ENCODE peak calls at places on chromosome 22, in six cellular contexts. One of them, this sample, is unnamed.

GRCh38 chr22:44827666-44828065 is 75.3 kb downstream of the ARHGAP8 start:
- DNase-seq in OCI-LY7: no peak
- DNase-seq in cardiac muscle cell: no peak
- DNase-seq in left ventricle myocardium inferior: no peak
- DNase-seq in HepG2: no peak
- DNase-seq in adrenal gland: no peak
- DNase-seq in this sample: no peak

GRCh38 chr22:42452916-42453315 is 20.7 kb upstream of the NFAM1 start:
- DNase-seq in OCI-LY7: no peak
- DNase-seq in HepG2: no peak
- DNase-seq in left ventricle myocardium inferior: no peak
- DNase-seq in cardiac muscle cell: no peak
- DNase-seq in adrenal gland: no peak
- DNase-seq in this sample: no peak

GRCh38 chr22:42760806-42761565 is 40.3 kb upstream of the A4GALT start:
- DNase-seq in OCI-LY7: peak; percentile 95
- DNase-seq in left ventricle myocardium inferior: no peak
- DNase-seq in adrenal gland: no peak
- DNase-seq in cardiac muscle cell: no peak
- DNase-seq in HepG2: no peak
- DNase-seq in this sample: no peak

GRCh38 chr22:50526849-50527801 is 1.7 kb upstream of the SCO2 start:
- DNase-seq in OCI-LY7: peak; percentile 60
- DNase-seq in cardiac muscle cell: peak; percentile 54
- DNase-seq in left ventricle myocardium inferior: peak; percentile 65
- DNase-seq in adrenal gland: peak; percentile 72
- DNase-seq in HepG2: peak; percentile 70
- DNase-seq in this sample: no peak

GRCh38 chr22:21686634-21687393 is 21.0 kb downstream of the PPIL2 start:
- DNase-seq in left ventricle myocardium inferior: no peak
- DNase-seq in cardiac muscle cell: no peak
- DNase-seq in adrenal gland: no peak
- DNase-seq in HepG2: no peak
- DNase-seq in OCI-LY7: no peak
- DNase-seq in this sample: peak; percentile 91

GRCh38 chr22:48253573-48253972 is 1491.1 kb downstream of the TBC1D22A start:
- DNase-seq in left ventricle myocardium inferior: no peak
- DNase-seq in cardiac muscle cell: no peak
- DNase-seq in adrenal gland: no peak
- DNase-seq in HepG2: no peak
- DNase-seq in OCI-LY7: no peak
- DNase-seq in this sample: no peak

GRCh38 chr22:42801537-42802165 is 55.4 kb downstream of the ARFGAP3 start:
- DNase-seq in left ventricle myocardium inferior: no peak
- DNase-seq in cardiac muscle cell: no peak
- DNase-seq in adrenal gland: peak; percentile 13
- DNase-seq in OCI-LY7: no peak
- DNase-seq in HepG2: no peak
- DNase-seq in this sample: no peak

GRCh38 chr22:48072777-48073176 is 1310.3 kb downstream of the TBC1D22A start:
- DNase-seq in cardiac muscle cell: no peak
- DNase-seq in left ventricle myocardium inferior: no peak
- DNase-seq in adrenal gland: no peak
- DNase-seq in HepG2: no peak
- DNase-seq in OCI-LY7: peak; percentile 54
- DNase-seq in this sample: no peak

GRCh38 chr22:38959574-38959973 is 2.2 kb downstream of the APOBEC3A start:
- DNase-seq in cardiac muscle cell: no peak
- DNase-seq in adrenal gland: no peak
- DNase-seq in left ventricle myocardium inferior: no peak
- DNase-seq in OCI-LY7: no peak
- DNase-seq in HepG2: no peak
- DNase-seq in this sample: no peak

GRCh38 chr22:38958359-38958943 is 1.0 kb downstream of the APOBEC3A start:
- DNase-seq in HepG2: no peak
- DNase-seq in adrenal gland: no peak
- DNase-seq in left ventricle myocardium inferior: no peak
- DNase-seq in OCI-LY7: no peak
- DNase-seq in cardiac muscle cell: no peak
- DNase-seq in this sample: no peak

GRCh38 chr22:38957046-38957770 is at the start of gene APOBEC3A:
- DNase-seq in cardiac muscle cell: no peak
- DNase-seq in adrenal gland: peak; percentile 43
- DNase-seq in left ventricle myocardium inferior: peak; percentile 29
- DNase-seq in HepG2: no peak
- DNase-seq in OCI-LY7: no peak
- DNase-seq in this sample: no peak

GRCh38 chr22:38956551-38956950 is 858 bp upstream of the APOBEC3A start:
- DNase-seq in left ventricle myocardium inferior: no peak
- DNase-seq in OCI-LY7: no peak
- DNase-seq in HepG2: no peak
- DNase-seq in cardiac muscle cell: no peak
- DNase-seq in adrenal gland: no peak
- DNase-seq in this sample: no peak

GRCh38 chr22:38957808-38958207 is 399 bp downstream of the APOBEC3A start:
- DNase-seq in left ventricle myocardium inferior: no peak
- DNase-seq in adrenal gland: no peak
- DNase-seq in OCI-LY7: no peak
- DNase-seq in cardiac muscle cell: no peak
- DNase-seq in HepG2: no peak
- DNase-seq in this sample: no peak
- H3K4me1 ChIP-seq in left ventricle myocardium inferior: peaks cover 8% of the 10 kb centered on the region
- H3K4me1 ChIP-seq in adrenal gland: no peaks in the 10 kb centered on the region
- H3K4me1 ChIP-seq in OCI-LY7: peaks cover 5% of the 10 kb centered on the region
- H3K4me1 ChIP-seq in cardiac muscle cell: no peaks in the 10 kb centered on the region
- H3K4me1 ChIP-seq in HepG2: peaks cover 18% of the 10 kb centered on the region
- H3K4me1 ChIP-seq in this sample: peaks cover 6% of the 10 kb centered on the region

GRCh38 chr22:28366856-28367255 is 312.8 kb downstream of the TTC28 start:
- DNase-seq in adrenal gland: no peak
- DNase-seq in left ventricle myocardium inferior: no peak
- DNase-seq in HepG2: peak; percentile 82
- DNase-seq in OCI-LY7: no peak
- DNase-seq in cardiac muscle cell: no peak
- DNase-seq in this sample: no peak
- TF ChIP-seq CTCF in adrenal gland: no peak
- TF ChIP-seq CTCF in left ventricle myocardium inferior: no peak
- TF ChIP-seq CTCF in HepG2: no peak
- TF ChIP-seq CTCF in OCI-LY7: no peak
- TF ChIP-seq CTCF in cardiac muscle cell: no peak
- TF ChIP-seq CTCF in this sample: no peak

GRCh38 chr22:38251355-38251720 is 21.5 kb downstream of the TMEM184B start:
- DNase-seq in HepG2: no peak
- DNase-seq in cardiac muscle cell: no peak
- DNase-seq in adrenal gland: no peak
- DNase-seq in left ventricle myocardium inferior: no peak
- DNase-seq in OCI-LY7: no peak
- DNase-seq in this sample: no peak
- H3K4me3 ChIP-seq in HepG2: no peak overlapping the region
- H3K4me3 ChIP-seq in cardiac muscle cell: no peak overlapping the region
- H3K4me3 ChIP-seq in adrenal gland: no peak overlapping the region
- H3K4me3 ChIP-seq in left ventricle myocardium inferior: no peak overlapping the region
- H3K4me3 ChIP-seq in OCI-LY7: no peak overlapping the region
- H3K4me3 ChIP-seq in this sample: no peak overlapping the region

GRCh38 chr22:38228873-38229740 is 27.3 kb downstream of the MAFF start:
- DNase-seq in cardiac muscle cell: no peak
- DNase-seq in OCI-LY7: no peak
- DNase-seq in left ventricle myocardium inferior: no peak
- DNase-seq in HepG2: peak; percentile 54
- DNase-seq in adrenal gland: peak; percentile 82
- DNase-seq in this sample: no peak
- H3K4me1 ChIP-seq in cardiac muscle cell: no peaks in the 10 kb centered on the region
- H3K4me1 ChIP-seq in OCI-LY7: peaks cover 9% of the 10 kb centered on the region
- H3K4me1 ChIP-seq in left ventricle myocardium inferior: peaks cover 48% of the 10 kb centered on the region
- H3K4me1 ChIP-seq in HepG2: peaks cover 26% of the 10 kb centered on the region
- H3K4me1 ChIP-seq in adrenal gland: peaks cover 36% of the 10 kb centered on the region
- H3K4me1 ChIP-seq in this sample: no peaks in the 10 kb centered on the region

GRCh38 chr22:38104084-38104483 is 6.4 kb downstream of the BAIAP2L2 start:
- DNase-seq in cardiac muscle cell: peak; percentile 44
- DNase-seq in HepG2: no peak
- DNase-seq in adrenal gland: no peak
- DNase-seq in OCI-LY7: peak; percentile 55
- DNase-seq in left ventricle myocardium inferior: no peak
- DNase-seq in this sample: no peak
- TF ChIP-seq CTCF in cardiac muscle cell: peak; percentile 41
- TF ChIP-seq CTCF in HepG2: peak; percentile 48
- TF ChIP-seq CTCF in adrenal gland: no peak
- TF ChIP-seq CTCF in OCI-LY7: peak; percentile 73
- TF ChIP-seq CTCF in left ventricle myocardium inferior: peak; percentile 44
- TF ChIP-seq CTCF in this sample: no peak

DNA sequence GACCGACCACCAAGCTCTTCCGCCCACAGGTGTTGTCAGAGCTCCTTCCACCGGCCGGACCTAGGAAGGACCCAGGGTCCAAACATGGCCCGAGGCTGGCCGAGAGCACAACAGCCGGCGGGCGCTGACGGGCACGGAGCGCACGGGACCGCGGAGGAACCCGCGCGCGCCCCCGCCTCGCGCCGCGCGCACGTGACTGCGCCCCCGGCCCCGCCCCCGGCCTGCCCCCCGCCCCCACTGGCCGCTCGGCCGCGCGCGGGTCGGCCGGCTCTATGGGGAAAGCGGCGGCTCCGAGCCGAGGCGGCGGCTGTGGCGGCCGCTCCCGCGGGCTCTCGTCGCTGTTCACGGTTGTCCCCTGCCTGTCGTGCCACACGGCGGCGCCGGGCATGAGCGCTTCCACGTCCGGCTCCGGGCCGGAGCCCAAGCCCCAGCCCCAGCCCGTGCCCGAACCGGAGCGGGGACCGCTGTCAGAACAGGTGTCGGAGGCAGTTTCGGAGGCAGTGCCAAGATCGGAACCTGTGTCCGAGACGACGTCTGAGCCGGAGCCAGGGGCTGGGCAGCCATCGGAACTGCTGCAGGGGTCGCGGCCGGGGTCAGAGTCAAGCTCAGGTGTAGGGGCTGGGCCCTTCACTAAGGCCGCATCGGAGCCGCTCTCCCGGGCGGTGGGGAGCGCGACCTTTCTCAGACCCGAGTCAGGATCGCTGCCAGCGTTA is at the start of gene OSBP2:
- DNase-seq in adrenal gland: peak; percentile 39
- DNase-seq in OCI-LY7: no peak
- DNase-seq in HepG2: no peak
- DNase-seq in left ventricle myocardium inferior: peak; percentile 27
- DNase-seq in cardiac muscle cell: peak; percentile 77
- DNase-seq in this sample: peak; percentile 73
- H3K4me3 ChIP-seq in adrenal gland: peak within 1 kb of the TSS; percentile 81
- H3K4me3 ChIP-seq in OCI-LY7: no peak within 1 kb of the TSS
- H3K4me3 ChIP-seq in HepG2: peak within 1 kb of the TSS; percentile 29
- H3K4me3 ChIP-seq in left ventricle myocardium inferior: peak within 1 kb of the TSS; percentile 75
- H3K4me3 ChIP-seq in cardiac muscle cell: peak within 1 kb of the TSS; percentile 49
- H3K4me3 ChIP-seq in this sample: peak within 1 kb of the TSS; percentile 61

GRCh38 chr22:31346255-31346732 is at the start of gene PATZ1:
- DNase-seq in adrenal gland: peak; percentile 87
- DNase-seq in cardiac muscle cell: peak; percentile 83
- DNase-seq in OCI-LY7: peak; percentile 90
- DNase-seq in HepG2: peak; percentile 91
- DNase-seq in left ventricle myocardium inferior: peak; percentile 64
- DNase-seq in this sample: no peak

GRCh38 chr22:31345331-31346254 is 553 bp downstream of the PATZ1 start:
- DNase-seq in adrenal gland: peak; percentile 80
- DNase-seq in left ventricle myocardium inferior: peak; percentile 88
- DNase-seq in HepG2: peak; percentile 70
- DNase-seq in cardiac muscle cell: peak; percentile 95
- DNase-seq in OCI-LY7: peak; percentile 96
- DNase-seq in this sample: peak; percentile 82

GRCh38 chr22:31342389-31343125 is 3.6 kb downstream of the PATZ1 start:
- DNase-seq in HepG2: no peak
- DNase-seq in OCI-LY7: no peak
- DNase-seq in cardiac muscle cell: no peak
- DNase-seq in adrenal gland: no peak
- DNase-seq in left ventricle myocardium inferior: no peak
- DNase-seq in this sample: peak; percentile 40

GRCh38 chr22:31343235-31344191 is 2.6 kb downstream of the PATZ1 start:
- DNase-seq in cardiac muscle cell: peak; percentile 69
- DNase-seq in HepG2: no peak
- DNase-seq in OCI-LY7: peak; percentile 61
- DNase-seq in left ventricle myocardium inferior: peak; percentile 34
- DNase-seq in adrenal gland: no peak
- DNase-seq in this sample: peak; percentile 93

DNA sequence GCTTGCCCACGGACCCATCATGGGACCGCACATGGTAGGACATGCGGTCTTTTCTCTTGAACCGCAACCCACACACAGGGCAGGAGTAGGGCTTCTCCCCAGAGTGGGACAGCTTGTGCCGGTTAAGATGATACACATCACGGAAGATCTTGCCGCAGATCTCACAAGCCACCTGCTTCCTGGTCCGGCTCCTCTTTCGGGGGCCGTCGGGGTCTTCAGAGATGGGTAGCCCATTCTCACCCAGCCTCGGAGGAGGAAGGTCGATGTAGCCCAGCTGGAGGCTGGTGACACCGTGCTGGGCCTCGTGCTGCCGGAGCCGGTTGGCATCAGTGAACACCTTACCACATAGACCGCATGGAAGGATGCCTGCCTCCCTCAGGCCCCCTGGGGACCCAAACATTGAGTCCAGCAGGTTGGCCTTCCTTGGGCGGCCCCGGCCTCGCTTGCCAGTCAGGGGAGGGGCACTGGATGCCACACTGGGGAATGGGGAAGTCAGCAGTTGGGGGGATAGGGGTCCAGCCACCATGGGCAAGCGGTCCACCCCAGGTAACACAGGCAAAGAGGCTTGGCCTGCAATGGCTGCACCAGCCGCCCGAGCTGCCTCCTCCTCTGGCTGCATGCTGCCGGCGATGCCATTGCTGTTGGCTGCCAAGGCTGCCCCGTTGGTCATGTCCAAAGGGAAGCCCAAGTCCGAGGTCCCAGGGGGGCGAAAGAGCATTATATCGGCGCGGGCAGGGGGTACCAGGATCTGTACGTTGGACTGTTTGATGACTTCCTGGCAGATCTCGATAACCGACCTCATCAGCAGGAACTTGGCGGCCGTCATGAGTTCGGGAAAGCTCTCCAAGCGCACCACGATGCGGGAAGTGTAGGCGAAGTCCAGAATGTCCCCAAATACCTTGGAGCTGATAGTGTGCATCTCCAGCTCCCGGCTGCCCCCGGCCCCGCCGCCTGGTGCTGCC is 1.5 kb downstream of the PATZ1 start:
- DNase-seq in OCI-LY7: peak; percentile 65
- DNase-seq in left ventricle myocardium inferior: peak; percentile 35
- DNase-seq in cardiac muscle cell: peak; percentile 5
- DNase-seq in adrenal gland: no peak
- DNase-seq in HepG2: no peak
- DNase-seq in this sample: peak; percentile 61
- H3K4me1 ChIP-seq in OCI-LY7: peaks cover 30% of the 10 kb centered on the region
- H3K4me1 ChIP-seq in left ventricle myocardium inferior: peaks cover 75% of the 10 kb centered on the region
- H3K4me1 ChIP-seq in cardiac muscle cell: peaks cover 22% of the 10 kb centered on the region
- H3K4me1 ChIP-seq in adrenal gland: peaks cover 32% of the 10 kb centered on the region
- H3K4me1 ChIP-seq in HepG2: peaks cover 74% of the 10 kb centered on the region
- H3K4me1 ChIP-seq in this sample: peaks cover 33% of the 10 kb centered on the region

DNA sequence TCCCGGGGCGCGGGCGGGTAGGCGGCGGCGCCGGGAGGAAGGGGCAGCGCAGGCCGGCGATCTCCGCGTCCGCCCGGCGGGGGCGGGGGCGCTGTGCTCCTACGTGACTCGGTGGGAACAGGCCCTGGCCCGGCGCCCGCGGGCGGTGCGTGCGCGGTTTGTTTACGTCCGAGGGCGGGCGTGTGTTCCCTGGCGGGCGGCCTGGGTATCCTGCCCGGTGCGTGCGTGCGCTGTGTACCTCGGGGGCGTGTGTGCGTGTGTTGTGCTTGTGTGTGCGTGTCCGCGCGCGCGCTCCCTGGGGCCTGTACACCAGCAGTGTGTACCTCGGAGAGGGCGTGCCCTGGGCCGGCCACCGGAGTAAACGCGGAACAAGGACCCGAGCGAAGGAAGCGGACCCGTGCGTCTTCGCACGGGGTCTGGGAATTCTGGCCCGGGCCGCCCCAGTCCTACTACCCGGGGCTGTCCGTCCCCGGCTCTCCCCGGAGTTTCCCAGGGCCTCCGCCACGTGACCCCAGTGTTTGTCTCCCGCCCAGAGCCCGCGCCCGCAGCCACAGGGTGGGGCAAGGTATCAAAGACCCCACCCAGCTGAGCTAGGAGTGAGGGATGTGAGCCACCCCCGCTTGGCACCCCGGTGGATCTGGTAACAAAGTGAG is 769 bp downstream of the MAFF start:
- DNase-seq in OCI-LY7: peak; percentile 67
- DNase-seq in cardiac muscle cell: peak; percentile 78
- DNase-seq in left ventricle myocardium inferior: peak; percentile 89
- DNase-seq in adrenal gland: peak; percentile 80
- DNase-seq in HepG2: peak; percentile 50
- DNase-seq in this sample: peak; percentile 92
- TF ChIP-seq CTCF in OCI-LY7: peak; percentile 41
- TF ChIP-seq CTCF in cardiac muscle cell: no peak
- TF ChIP-seq CTCF in left ventricle myocardium inferior: peak; percentile 35
- TF ChIP-seq CTCF in adrenal gland: peak; percentile 22
- TF ChIP-seq CTCF in HepG2: peak; percentile 39
- TF ChIP-seq CTCF in this sample: no peak